ENCODE peak calls at places on chromosomes 16 and 17, in eight cellular contexts. D, C, Z, Y, L, M, G and B are unnamed samples.

GRCh38 chr16:79601092-79601977 is 798 bp upstream of the MAF start:
- DNase-seq in Z (peak), D (no peak), Y (no peak), G (peak), L (peak), C (peak), M (no peak), B (no peak)

GRCh38 chr17:6701719-6702118 is 11.4 kb downstream of the SLC13A5 start:
- DNase-seq in D (no peak), L (no peak), Y (no peak), G (peak), M (no peak), Z (no peak), C (peak), B (no peak)

GRCh38 chr17:20223808-20224328 is 214.7 kb downstream of the SPECC1 start:
- DNase-seq in G (no peak), Y (no peak), D (no peak), C (no peak), Z (no peak), L (peak), M (no peak), B (no peak)

GRCh38 chr17:45311762-45312476 is 4.9 kb downstream of the MAP3K14 start:
- DNase-seq in C (peak), L (peak), G (peak), D (no peak), Y (no peak), M (no peak), Z (no peak), B (peak)

GRCh38 chr17:7988750-7989178 is 13.7 kb upstream of the GUCY2D start:
- DNase-seq in C (peak), L (peak), Y (no peak), G (peak), M (no peak), Z (no peak), D (peak), B (no peak)

GRCh38 chr17:61390479-61390791 is 9.2 kb upstream of the TBX2 start:
- DNase-seq in Y (no peak), C (no peak), Z (no peak), L (no peak), M (no peak), D (no peak), G (no peak), B (no peak)

GRCh38 chr17:4407851-4408250 is 25.9 kb upstream of the SPNS3 start:
- DNase-seq in G (no peak), Y (no peak), Z (no peak), M (no peak), D (no peak), L (peak), C (no peak), B (no peak)

GRCh38 chr17:16040710-16041251 is 41.2 kb downstream of the TTC19 start:
- DNase-seq in Y (peak), G (no peak), D (peak), M (no peak), L (peak), C (no peak), Z (no peak), B (no peak)

GRCh38 chr16:49821156-49821555 is 34.8 kb downstream of the ZNF423 start:
- DNase-seq in C (no peak), D (no peak), L (no peak), G (no peak), M (no peak), Z (no peak), Y (no peak), B (no peak)

GRCh38 chr16:75726390-75726789 is at the start of gene CPHXL:
- DNase-seq in Z (no peak), M (no peak), D (no peak), C (no peak), G (no peak), L (no peak), Y (no peak), B (no peak)

GRCh38 chr16:54342001-54342776 is 55.6 kb upstream of the IRX3 start:
- DNase-seq in G (no peak), M (no peak), Y (no peak), C (no peak), Z (no peak), L (no peak), D (no peak), B (no peak)

GRCh38 chr16:59826767-59827166 is 1092.7 kb upstream of the GOT2 start:
- DNase-seq in G (no peak), Z (no peak), D (no peak), M (no peak), Y (no peak), L (no peak), C (no peak), B (no peak)